ENCODE peak calls at places on chromosome 7, in four cellular contexts. B is K562, U is HL-60, C is GM12878. V is an unnamed sample.
A peak's percentile ranks its signal among the peaks of the same experiment; 100 is the strongest.

GRCh38 chr7:71327946-71328345 is 196.0 kb downstream of the GALNT17 start:
- DNase-seq in B (no peak), U (no peak), C (no peak), V (no peak)

GRCh38 chr7:131945313-131945831 is 388.9 kb upstream of the PODXL start:
- DNase-seq in B (peak; percentile 86), U (peak; percentile 13), C (no peak), V (peak; percentile 74)

GRCh38 chr7:67343114-67343513 is 346.5 kb downstream of the TYW1 start:
- DNase-seq in B (no peak), U (no peak), C (no peak), V (no peak)

GRCh38 chr7:2313450-2314208 is 612 bp downstream of the SNX8 start:
- DNase-seq in B (no peak), U (no peak), C (no peak), V (no peak)

GRCh38 chr7:100730136-100730800 is 3.1 kb upstream of the ZAN start:
- DNase-seq in B (no peak), U (no peak), C (no peak), V (no peak)

GRCh38 chr7:66015440-66016130 is 33.6 kb upstream of the GUSB start:
- DNase-seq in B (no peak), U (no peak), C (no peak), V (no peak)

GRCh38 chr7:37182011-37182478 is 266.6 kb downstream of the ELMO1 start:
- DNase-seq in B (peak; percentile 82), U (peak; percentile 53), C (peak; percentile 27), V (peak; percentile 42)

GRCh38 chr7:116786791-116787443 is 75.5 kb upstream of the CAPZA2 start:
- DNase-seq in B (no peak), U (peak; percentile 12), C (peak; percentile 58), V (peak; percentile 42)

GRCh38 chr7:134372858-134373257 is 56.1 kb upstream of the SLC35B4 start:
- DNase-seq in B (no peak), U (no peak), C (no peak), V (no peak)

GRCh38 chr7:103855671-103856070 is 133.8 kb downstream of the RELN start:
- DNase-seq in B (no peak), U (no peak), C (no peak), V (no peak)

GRCh38 chr7:2631924-2632716 is at the start of gene TTYH3:
- DNase-seq in B (no peak), U (no peak), C (no peak), V (no peak)

GRCh38 chr7:21902240-21902639 is 43.5 kb downstream of the CDCA7L start:
- DNase-seq in B (no peak), U (no peak), C (no peak), V (no peak)

GRCh38 chr7:39460486-39460885 is 105.7 kb upstream of the YAE1 start:
- DNase-seq in B (no peak), U (no peak), C (no peak), V (no peak)

GRCh38 chr7:106022193-106022821 is 59.2 kb downstream of the CDHR3 start:
- DNase-seq in B (no peak), U (no peak), C (peak; percentile 74), V (no peak)

GRCh38 chr7:139694389-139694676 is 83.5 kb downstream of the HIPK2 start:
- DNase-seq in B (no peak), U (no peak), C (no peak), V (no peak)
- TF ChIP-seq SPI1 in B (no peak), U (no peak), C (no peak), V (no peak)

DNA sequence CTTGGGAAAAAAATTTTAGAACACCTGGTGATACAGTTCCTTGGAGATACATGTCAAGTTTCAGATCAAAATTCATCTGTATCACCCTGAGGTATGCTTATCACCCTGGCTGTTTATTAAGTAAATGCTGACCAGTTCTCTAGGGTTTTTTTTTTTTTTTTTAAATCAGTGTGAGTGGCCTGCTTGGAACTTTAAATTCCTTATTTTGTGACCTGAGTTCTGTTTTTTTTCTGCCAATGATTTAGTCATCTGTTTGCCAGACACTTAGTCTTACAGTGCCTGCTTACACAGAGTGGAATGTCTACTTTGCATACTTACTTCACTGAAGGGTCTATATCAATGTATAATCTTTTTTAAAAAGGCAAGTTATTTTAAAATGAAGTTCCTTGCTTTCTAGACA is 1.8 kb downstream of the TSPAN13 start:
- DNase-seq in B (no peak), U (no peak), C (no peak), V (no peak)
- TF ChIP-seq SPI1 in B (no peak), U (no peak), C (no peak), V (no peak)

DNA sequence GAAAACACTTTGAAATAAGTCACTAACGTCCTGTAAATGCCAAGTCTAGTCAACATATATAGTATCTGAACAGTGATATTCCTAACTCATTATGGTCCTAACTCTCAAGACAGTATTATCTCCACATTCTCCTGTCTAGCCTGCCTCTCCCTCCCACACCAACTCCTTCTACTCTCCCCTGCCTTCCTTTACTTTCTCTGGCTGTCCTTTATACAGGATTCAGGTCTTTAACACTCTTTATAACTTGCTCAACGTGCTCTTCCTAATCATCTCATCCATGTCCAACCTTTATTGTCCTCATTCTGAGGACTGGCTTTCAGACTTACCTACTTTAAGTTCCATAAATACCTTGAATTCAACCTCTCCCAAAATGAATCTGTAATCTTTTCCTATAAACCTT is 42.5 kb downstream of the MTPN start:
- DNase-seq in B (no peak), U (no peak), C (no peak), V (no peak)
- TF ChIP-seq SPI1 in B (no peak), U (no peak), C (no peak), V (no peak)

GRCh38 chr7:951881-952547 is 2.5 kb downstream of the ADAP1 start:
- DNase-seq in B (no peak), U (no peak), C (no peak), V (no peak)
- TF ChIP-seq SPI1 in B (no peak), U (no peak), C (no peak), V (no peak)

GRCh38 chr7:27203378-27203953 is 3.6 kb upstream of the HOXA13 start:
- DNase-seq in B (no peak), U (no peak), C (no peak), V (no peak)
- TF ChIP-seq SPI1 in B (no peak), U (no peak), C (no peak), V (no peak)

DNA sequence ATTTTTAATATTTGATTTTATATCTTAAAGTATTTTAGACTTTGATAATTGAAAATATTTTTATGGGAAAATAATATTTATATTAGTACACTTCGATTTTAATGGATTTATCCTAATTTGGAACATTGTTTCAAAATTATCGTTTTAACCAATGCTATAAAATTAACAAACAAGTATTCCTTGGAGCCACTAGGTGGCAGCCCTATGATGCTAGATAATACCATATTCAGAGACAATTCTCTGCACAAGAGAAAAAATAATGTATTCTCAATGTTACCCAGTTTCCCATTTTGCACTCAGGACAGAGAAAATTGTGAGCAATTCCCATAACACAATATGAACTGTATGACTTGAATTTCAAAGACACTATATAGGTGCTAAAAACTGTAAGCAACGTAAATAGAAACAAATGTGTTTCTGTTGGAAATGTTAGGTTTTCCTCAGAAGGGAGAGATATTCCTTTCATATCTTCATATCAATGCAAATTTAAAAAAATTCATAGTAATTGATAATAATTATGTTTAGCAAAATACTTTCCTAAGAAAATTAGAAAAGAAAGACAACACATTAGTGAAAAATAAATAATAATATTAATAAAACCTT is 237.8 kb downstream of the SEMA3E start:
- DNase-seq in B (peak; percentile 15), U (no peak), C (no peak), V (no peak)
- TF ChIP-seq SPI1 in B (no peak), U (no peak), C (no peak), V (no peak)

DNA sequence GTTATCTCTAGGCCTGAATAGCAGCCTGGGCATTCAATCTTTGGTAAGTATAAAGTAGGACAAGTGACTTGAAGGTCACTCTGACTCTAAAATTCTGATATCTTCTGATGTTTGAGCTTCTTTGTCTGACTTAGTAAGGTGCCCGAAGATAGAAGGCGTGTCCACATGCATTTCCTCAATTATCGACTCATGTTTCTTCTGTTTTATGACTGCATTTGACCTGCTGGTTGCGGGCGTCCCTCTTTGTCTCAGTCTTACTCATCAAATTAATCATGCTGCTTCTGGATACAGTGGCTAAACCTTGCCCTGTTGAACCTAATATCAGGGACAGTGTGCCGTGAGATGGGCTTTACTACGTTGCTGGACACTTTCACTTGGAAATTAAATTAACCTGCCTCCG is 534.0 kb downstream of the SDK1 start:
- DNase-seq in B (no peak), U (no peak), C (no peak), V (no peak)
- TF ChIP-seq SPI1 in B (no peak), U (no peak), C (no peak), V (no peak)

DNA sequence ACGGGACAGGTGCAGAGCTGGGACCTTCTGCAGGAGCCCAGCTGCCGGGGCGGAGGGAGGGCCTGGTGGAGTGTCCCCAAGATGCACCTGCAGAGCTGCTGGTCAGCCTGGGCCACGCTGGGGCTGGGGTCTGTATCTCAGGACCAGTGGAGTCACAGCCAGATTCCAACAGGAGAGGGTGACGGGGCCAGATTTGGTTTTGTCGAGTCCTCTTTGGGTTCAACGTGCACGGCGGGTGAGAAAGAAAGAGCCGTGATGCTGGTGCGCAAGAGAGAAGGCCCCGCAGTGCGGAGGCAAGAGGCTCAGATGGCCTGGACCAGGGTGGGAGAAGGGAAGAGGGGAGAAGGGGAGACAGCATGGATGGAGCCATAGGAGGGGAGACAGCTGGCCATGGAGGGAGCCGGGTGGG is 462.9 kb downstream of the PTPRN2 start:
- DNase-seq in B (no peak), U (no peak), C (no peak), V (no peak)
- TF ChIP-seq SPI1 in B (no peak), U (no peak), C (no peak), V (no peak)

DNA sequence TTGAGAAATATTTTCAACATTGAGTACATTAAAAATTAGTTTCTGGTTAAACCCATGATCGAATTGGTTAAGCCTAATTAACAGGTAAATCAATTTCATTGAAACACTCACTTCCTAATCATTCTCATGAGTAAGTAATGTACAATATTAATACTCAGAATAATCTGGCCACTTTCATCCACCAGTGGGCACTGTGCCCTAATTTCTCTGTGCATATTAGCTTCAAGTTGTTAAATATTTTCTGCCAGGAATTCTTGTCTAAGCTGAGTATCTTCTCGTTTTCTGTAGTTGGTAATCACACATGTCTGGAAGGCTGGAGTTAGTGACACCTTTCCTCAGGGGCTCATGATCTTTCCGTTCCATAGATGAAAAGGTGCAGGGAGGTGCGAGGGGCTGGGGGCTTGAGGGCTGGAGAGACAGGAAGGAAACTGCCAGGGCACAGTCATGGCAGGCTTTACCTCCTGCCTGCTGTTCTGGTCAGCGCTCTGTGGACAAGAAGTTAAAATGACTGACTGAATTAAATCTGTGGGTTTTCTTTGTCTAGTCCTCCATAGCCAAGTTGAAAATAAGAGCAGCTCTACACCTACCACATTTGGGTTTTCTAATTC is 71.9 kb downstream of the WIPF3 start:
- DNase-seq in B (peak; percentile 30), U (no peak), C (no peak), V (no peak)
- TF ChIP-seq SPI1 in B (no peak), U (no peak), C (no peak), V (no peak)

V was measured in GM12891.